ENCODE peak calls at places on chromosomes 2 and 18, in seven cellular contexts. One of them, this sample, is unnamed.

GRCh38 chr2:128930101-128930500 is 611.4 kb upstream of the HS6ST1 start:
- DNase-seq in H1: no peak
- DNase-seq in neuronal stem cell: no peak
- DNase-seq in H9: no peak
- DNase-seq in trophoblast cell: no peak
- DNase-seq in IMR-90: no peak
- DNase-seq in mesenchymal stem cell: no peak
- DNase-seq in this sample: no peak

GRCh38 chr18:70931942-70932814 is 643.3 kb downstream of the SOCS6 start:
- DNase-seq in neuronal stem cell: no peak
- DNase-seq in trophoblast cell: peak; percentile 42
- DNase-seq in IMR-90: peak; percentile 17
- DNase-seq in mesenchymal stem cell: no peak
- DNase-seq in H1: no peak
- DNase-seq in H9: peak; percentile 34
- DNase-seq in this sample: peak; percentile 60

GRCh38 chr2:9738718-9739496 is 104.4 kb upstream of the TAF1B start:
- DNase-seq in neuronal stem cell: no peak
- DNase-seq in IMR-90: no peak
- DNase-seq in mesenchymal stem cell: no peak
- DNase-seq in H9: no peak
- DNase-seq in H1: no peak
- DNase-seq in trophoblast cell: peak; percentile 28
- DNase-seq in this sample: no peak

GRCh38 chr2:196830701-196831100 is 21.5 kb upstream of the C2orf66 start:
- DNase-seq in mesenchymal stem cell: no peak
- DNase-seq in H1: no peak
- DNase-seq in trophoblast cell: no peak
- DNase-seq in neuronal stem cell: no peak
- DNase-seq in H9: no peak
- DNase-seq in IMR-90: no peak
- DNase-seq in this sample: no peak

GRCh38 chr18:2686349-2686968 is 30.9 kb downstream of the SMCHD1 start:
- DNase-seq in H1: no peak
- DNase-seq in neuronal stem cell: no peak
- DNase-seq in IMR-90: no peak
- DNase-seq in trophoblast cell: no peak
- DNase-seq in mesenchymal stem cell: peak; percentile 21
- DNase-seq in H9: no peak
- DNase-seq in this sample: peak; percentile 4

GRCh38 chr18:24839991-24840390 is 379.6 kb downstream of the HRH4 start:
- DNase-seq in IMR-90: peak; percentile 45
- DNase-seq in neuronal stem cell: no peak
- DNase-seq in H9: no peak
- DNase-seq in H1: no peak
- DNase-seq in mesenchymal stem cell: peak; percentile 24
- DNase-seq in trophoblast cell: no peak
- DNase-seq in this sample: no peak

GRCh38 chr2:9708683-9709538 is 78.1 kb upstream of the YWHAQ start:
- DNase-seq in H9: no peak
- DNase-seq in IMR-90: no peak
- DNase-seq in trophoblast cell: no peak
- DNase-seq in H1: no peak
- DNase-seq in neuronal stem cell: no peak
- DNase-seq in mesenchymal stem cell: no peak
- DNase-seq in this sample: no peak

GRCh38 chr18:80109676-80110078 is 615 bp downstream of the ADNP2 start:
- DNase-seq in H9: peak; percentile 67
- DNase-seq in trophoblast cell: peak; percentile 46
- DNase-seq in IMR-90: peak; percentile 31
- DNase-seq in mesenchymal stem cell: peak; percentile 68
- DNase-seq in neuronal stem cell: peak; percentile 43
- DNase-seq in H1: no peak
- DNase-seq in this sample: peak; percentile 76

GRCh38 chr18:63001861-63002260 is 286.5 kb downstream of the PHLPP1 start:
- DNase-seq in H1: no peak
- DNase-seq in IMR-90: no peak
- DNase-seq in mesenchymal stem cell: no peak
- DNase-seq in trophoblast cell: no peak
- DNase-seq in neuronal stem cell: no peak
- DNase-seq in H9: no peak
- DNase-seq in this sample: no peak

GRCh38 chr2:168490916-168491605 is 35.0 kb downstream of the CERS6 start:
- DNase-seq in H1: no peak
- DNase-seq in H9: no peak
- DNase-seq in trophoblast cell: no peak
- DNase-seq in IMR-90: no peak
- DNase-seq in neuronal stem cell: no peak
- DNase-seq in mesenchymal stem cell: peak; percentile 36
- DNase-seq in this sample: peak; percentile 54

GRCh38 chr2:142531375-142531774 is 346.1 kb upstream of the KYNU start:
- DNase-seq in mesenchymal stem cell: peak; percentile 91
- DNase-seq in trophoblast cell: peak; percentile 25
- DNase-seq in IMR-90: no peak
- DNase-seq in neuronal stem cell: no peak
- DNase-seq in H1: no peak
- DNase-seq in H9: no peak
- DNase-seq in this sample: no peak

GRCh38 chr2:6665093-6665721 is 200.5 kb downstream of the CMPK2 start:
- DNase-seq in IMR-90: no peak
- DNase-seq in neuronal stem cell: no peak
- DNase-seq in mesenchymal stem cell: no peak
- DNase-seq in H1: no peak
- DNase-seq in H9: no peak
- DNase-seq in trophoblast cell: no peak
- DNase-seq in this sample: no peak

GRCh38 chr2:222295368-222296041 is 3.3 kb downstream of the PAX3 start:
- DNase-seq in mesenchymal stem cell: no peak
- DNase-seq in trophoblast cell: no peak
- DNase-seq in IMR-90: peak; percentile 14
- DNase-seq in H9: peak; percentile 53
- DNase-seq in H1: no peak
- DNase-seq in neuronal stem cell: no peak
- DNase-seq in this sample: peak; percentile 36

GRCh38 chr2:54691439-54692135 is 31.9 kb upstream of the EML6 start:
- DNase-seq in neuronal stem cell: no peak
- DNase-seq in H9: no peak
- DNase-seq in H1: no peak
- DNase-seq in trophoblast cell: no peak
- DNase-seq in IMR-90: no peak
- DNase-seq in mesenchymal stem cell: no peak
- DNase-seq in this sample: no peak

GRCh38 chr2:240392084-240392947 is 43.1 kb upstream of the GPC1 start:
- DNase-seq in H9: peak; percentile 35
- DNase-seq in neuronal stem cell: no peak
- DNase-seq in IMR-90: no peak
- DNase-seq in trophoblast cell: no peak
- DNase-seq in H1: no peak
- DNase-seq in mesenchymal stem cell: no peak
- DNase-seq in this sample: peak; percentile 42

DNA sequence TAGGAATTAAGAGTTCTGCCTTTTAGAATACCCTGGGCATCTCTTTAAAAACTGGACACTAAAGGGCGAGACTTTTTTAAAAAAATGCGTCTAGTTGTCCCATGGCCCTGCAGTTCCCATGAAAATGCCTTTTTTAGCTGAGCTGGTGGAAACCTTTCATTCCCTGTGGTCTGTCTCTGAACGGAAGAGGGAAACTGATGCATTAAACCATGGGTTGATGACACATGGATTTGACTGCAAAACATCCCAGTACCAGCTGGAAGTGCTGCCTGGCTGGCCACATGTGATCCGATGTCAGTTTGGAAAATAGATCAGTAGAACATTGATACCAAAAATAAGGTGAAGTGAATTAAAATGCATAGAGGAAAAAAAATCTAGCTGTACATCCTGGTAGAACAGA is 129.2 kb downstream of the MYO1B start:
- DNase-seq in H1: no peak
- DNase-seq in trophoblast cell: no peak
- DNase-seq in neuronal stem cell: no peak
- DNase-seq in H9: no peak
- DNase-seq in IMR-90: no peak
- DNase-seq in mesenchymal stem cell: peak; percentile 18
- DNase-seq in this sample: no peak
- H4K8ac ChIP-seq in H1: no peak overlapping the region
- H4K8ac ChIP-seq in trophoblast cell: no peak overlapping the region
- H4K8ac ChIP-seq in neuronal stem cell: no peak overlapping the region
- H4K8ac ChIP-seq in H9: no peak overlapping the region
- H4K8ac ChIP-seq in IMR-90: no peak overlapping the region
- H4K8ac ChIP-seq in mesenchymal stem cell: no peak overlapping the region
- H4K8ac ChIP-seq in this sample: no peak overlapping the region

GRCh38 chr18:8781671-8782070 is 76.3 kb downstream of the MTCL1 start:
- DNase-seq in mesenchymal stem cell: no peak
- DNase-seq in H9: no peak
- DNase-seq in trophoblast cell: no peak
- DNase-seq in neuronal stem cell: no peak
- DNase-seq in IMR-90: no peak
- DNase-seq in H1: no peak
- DNase-seq in this sample: no peak
- H4K8ac ChIP-seq in mesenchymal stem cell: peak overlapping the region; percentile 21
- H4K8ac ChIP-seq in H9: no peak overlapping the region
- H4K8ac ChIP-seq in trophoblast cell: no peak overlapping the region
- H4K8ac ChIP-seq in neuronal stem cell: no peak overlapping the region
- H4K8ac ChIP-seq in IMR-90: no peak overlapping the region
- H4K8ac ChIP-seq in H1: no peak overlapping the region
- H4K8ac ChIP-seq in this sample: no peak overlapping the region

GRCh38 chr18:60090170-60090569 is 190.4 kb downstream of the PMAIP1 start:
- DNase-seq in H1: no peak
- DNase-seq in trophoblast cell: peak; percentile 35
- DNase-seq in H9: no peak
- DNase-seq in mesenchymal stem cell: no peak
- DNase-seq in IMR-90: no peak
- DNase-seq in neuronal stem cell: no peak
- DNase-seq in this sample: peak; percentile 54
- H4K8ac ChIP-seq in H1: no peak overlapping the region
- H4K8ac ChIP-seq in trophoblast cell: no peak overlapping the region
- H4K8ac ChIP-seq in H9: no peak overlapping the region
- H4K8ac ChIP-seq in mesenchymal stem cell: no peak overlapping the region
- H4K8ac ChIP-seq in IMR-90: no peak overlapping the region
- H4K8ac ChIP-seq in neuronal stem cell: no peak overlapping the region
- H4K8ac ChIP-seq in this sample: no peak overlapping the region

DNA sequence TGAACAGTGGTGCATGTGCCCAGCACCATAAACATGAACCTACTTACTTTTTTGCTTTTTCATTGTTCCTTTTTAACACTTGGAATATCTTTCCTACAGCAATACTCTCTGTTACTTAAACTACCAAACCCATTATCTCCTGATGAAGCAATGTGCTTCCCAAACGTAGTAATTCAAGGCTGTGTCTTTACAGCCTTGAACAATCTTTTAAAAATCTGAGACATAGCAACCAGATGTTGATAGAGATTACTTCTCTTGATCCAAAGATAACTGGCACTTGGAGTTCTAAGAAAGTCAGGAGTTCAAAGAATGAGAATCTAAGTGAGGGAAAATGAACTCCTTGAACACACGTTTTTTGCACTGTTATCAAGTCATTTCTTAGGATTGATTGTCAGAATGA is 40.4 kb downstream of the ATP8B1 start:
- DNase-seq in neuronal stem cell: no peak
- DNase-seq in mesenchymal stem cell: no peak
- DNase-seq in IMR-90: no peak
- DNase-seq in H9: no peak
- DNase-seq in trophoblast cell: peak; percentile 91
- DNase-seq in H1: no peak
- DNase-seq in this sample: no peak
- H4K8ac ChIP-seq in neuronal stem cell: no peak overlapping the region
- H4K8ac ChIP-seq in mesenchymal stem cell: no peak overlapping the region
- H4K8ac ChIP-seq in IMR-90: no peak overlapping the region
- H4K8ac ChIP-seq in H9: no peak overlapping the region
- H4K8ac ChIP-seq in trophoblast cell: no peak overlapping the region
- H4K8ac ChIP-seq in H1: no peak overlapping the region
- H4K8ac ChIP-seq in this sample: no peak overlapping the region

DNA sequence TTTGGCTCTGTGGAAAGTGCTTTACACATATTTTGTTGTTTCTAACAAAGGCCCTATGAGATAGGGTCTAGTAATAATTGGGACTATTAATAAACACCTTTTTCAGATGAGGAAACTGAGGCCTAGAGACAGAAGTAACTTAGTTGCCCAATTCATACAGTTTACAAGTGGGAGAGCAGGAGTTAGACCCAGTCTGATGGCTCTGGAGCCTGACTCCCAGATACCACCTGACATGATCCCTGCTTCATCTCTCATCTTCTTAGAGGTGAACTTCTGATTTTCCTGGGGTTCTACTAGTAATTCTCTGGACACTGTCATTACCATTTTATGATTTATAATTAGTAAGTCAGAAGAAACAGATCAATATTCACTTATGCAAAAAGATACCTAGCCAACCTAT is 49.1 kb upstream of the OTX1 start:
- DNase-seq in trophoblast cell: no peak
- DNase-seq in IMR-90: no peak
- DNase-seq in H1: no peak
- DNase-seq in H9: no peak
- DNase-seq in mesenchymal stem cell: no peak
- DNase-seq in neuronal stem cell: no peak
- DNase-seq in this sample: no peak
- H4K8ac ChIP-seq in trophoblast cell: no peak overlapping the region
- H4K8ac ChIP-seq in IMR-90: no peak overlapping the region
- H4K8ac ChIP-seq in H1: no peak overlapping the region
- H4K8ac ChIP-seq in H9: no peak overlapping the region
- H4K8ac ChIP-seq in mesenchymal stem cell: no peak overlapping the region
- H4K8ac ChIP-seq in neuronal stem cell: no peak overlapping the region
- H4K8ac ChIP-seq in this sample: no peak overlapping the region

DNA sequence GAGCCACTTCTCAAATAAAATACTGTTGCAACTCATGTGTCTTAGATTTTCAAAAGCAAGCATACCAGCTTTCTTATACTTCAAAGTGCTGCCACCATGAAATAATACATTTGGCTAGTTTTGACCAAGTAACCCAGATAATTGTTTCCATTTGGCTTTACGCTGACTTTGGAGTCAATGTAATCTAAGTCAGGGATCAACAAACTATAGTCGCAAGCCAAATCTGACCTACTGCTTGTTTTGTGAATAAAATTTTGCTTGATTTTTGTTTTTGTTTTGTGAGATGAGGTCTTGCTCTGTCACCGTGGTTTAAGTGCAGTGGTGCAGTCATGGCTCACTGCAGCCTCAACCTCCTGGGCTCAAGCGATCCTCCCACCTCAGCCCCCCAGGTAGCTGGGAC is 65.0 kb downstream of the OXER1 start:
- DNase-seq in neuronal stem cell: no peak
- DNase-seq in H9: no peak
- DNase-seq in IMR-90: no peak
- DNase-seq in mesenchymal stem cell: no peak
- DNase-seq in trophoblast cell: no peak
- DNase-seq in H1: no peak
- DNase-seq in this sample: no peak
- H4K8ac ChIP-seq in neuronal stem cell: no peak overlapping the region
- H4K8ac ChIP-seq in H9: no peak overlapping the region
- H4K8ac ChIP-seq in IMR-90: no peak overlapping the region
- H4K8ac ChIP-seq in mesenchymal stem cell: no peak overlapping the region
- H4K8ac ChIP-seq in trophoblast cell: no peak overlapping the region
- H4K8ac ChIP-seq in H1: no peak overlapping the region
- H4K8ac ChIP-seq in this sample: no peak overlapping the region

DNA sequence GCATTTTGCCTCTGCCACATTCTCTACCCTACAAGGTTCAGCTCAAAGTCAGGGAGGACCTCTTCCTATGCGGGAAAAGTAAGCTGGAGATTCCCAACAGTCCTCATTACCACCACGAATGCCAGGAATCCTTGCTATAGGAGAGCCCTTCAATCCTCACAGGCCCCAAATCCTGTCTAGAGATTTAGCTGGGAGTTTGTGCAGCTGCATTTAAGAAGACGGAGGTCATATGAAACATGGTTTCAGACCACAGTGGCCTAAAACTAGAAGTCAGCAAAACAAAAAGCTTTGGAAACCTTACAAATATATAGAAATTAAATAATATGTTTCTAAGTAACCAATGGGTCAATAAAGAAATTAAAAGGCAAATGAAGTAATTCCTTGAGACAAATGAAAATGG is 415.3 kb upstream of the SETBP1 start:
- DNase-seq in mesenchymal stem cell: no peak
- DNase-seq in trophoblast cell: no peak
- DNase-seq in neuronal stem cell: no peak
- DNase-seq in IMR-90: no peak
- DNase-seq in H9: no peak
- DNase-seq in H1: no peak
- DNase-seq in this sample: no peak
- H4K8ac ChIP-seq in mesenchymal stem cell: no peak overlapping the region
- H4K8ac ChIP-seq in trophoblast cell: no peak overlapping the region
- H4K8ac ChIP-seq in neuronal stem cell: no peak overlapping the region
- H4K8ac ChIP-seq in IMR-90: no peak overlapping the region
- H4K8ac ChIP-seq in H9: no peak overlapping the region
- H4K8ac ChIP-seq in H1: no peak overlapping the region
- H4K8ac ChIP-seq in this sample: no peak overlapping the region

This sample was measured in mesendoderm.